ENCODE peak calls at places on chromosomes 11 and 22, in five cellular contexts. W is colonic mucosa, A is AG04450, O is body of pancreas, N is spleen. R is an unnamed sample.

GRCh38 chr11:122893131-122893530 is 10.6 kb downstream of the JHY start:
- DNase-seq in A (no peak), O (no peak), N (no peak), W (no peak), R (no peak)

GRCh38 chr11:105000167-105000566 is 22.8 kb downstream of the CASP5 start:
- DNase-seq in O (no peak), N (no peak), A (no peak), W (no peak), R (no peak)

GRCh38 chr11:1400168-1401000 is 10.7 kb downstream of the BRSK2 start:
- DNase-seq in O (no peak), A (no peak), N (no peak), W (no peak), R (no peak)

GRCh38 chr22:17638182-17638431 is 450 bp upstream of the BCL2L13 start:
- DNase-seq in A (no peak), N (peak), W (no peak), O (no peak), R (no peak)

GRCh38 chr22:21982338-21982965 is at the start of gene TOP3B:
- DNase-seq in A (peak), O (peak), W (peak), N (peak), R (peak)

GRCh38 chr11:118625976-118626375 is 18.6 kb downstream of the PHLDB1 start:
- DNase-seq in A (no peak), O (no peak), W (no peak), N (no peak), R (no peak)

GRCh38 chr22:27667121-27667843 is 134.3 kb downstream of the MN1 start:
- DNase-seq in A (no peak), W (no peak), O (no peak), N (peak), R (no peak)

GRCh38 chr11:66112640-66113098 is 42.6 kb downstream of the PACS1 start:
- DNase-seq in A (no peak), O (no peak), W (no peak), N (no peak), R (no peak)

GRCh38 chr11:33646629-33647028 is 54.0 kb downstream of the C11orf91 start:
- DNase-seq in W (no peak), A (no peak), O (no peak), N (no peak), R (no peak)

GRCh38 chr11:118401880-118402590 is 629 bp downstream of the ATP5MG start:
- DNase-seq in N (no peak), W (no peak), O (no peak), A (peak), R (peak)

GRCh38 chr11:113781682-113782081 is 2.1 kb downstream of the CLDN25 start:
- DNase-seq in A (no peak), W (no peak), O (no peak), N (no peak), R (no peak)

GRCh38 chr22:23762866-23763578 is at the start of gene C22orf15:
- DNase-seq in A (no peak), W (no peak), N (no peak), O (no peak), R (no peak)

GRCh38 chr11:3069425-3069824 is 12.2 kb upstream of the CARS1 start:
- DNase-seq in W (no peak), O (no peak), N (no peak), A (no peak), R (no peak)

GRCh38 chr11:128891410-128891861 is 280 bp downstream of the KCNJ5 start:
- DNase-seq in W (no peak), O (no peak), A (no peak), N (no peak), R (no peak)

GRCh38 chr11:58927393-58928081 is 11.8 kb upstream of the GLYATL1 start:
- DNase-seq in O (peak), N (no peak), A (peak), W (peak), R (peak)

GRCh38 chr11:59857444-59858434 is 8.5 kb downstream of the TCN1 start:
- DNase-seq in W (no peak), O (no peak), N (no peak), A (no peak), R (peak)

GRCh38 chr11:64833509-64833908 is 10.9 kb downstream of the CDC42BPG start:
- DNase-seq in W (no peak), N (no peak), O (no peak), A (no peak), R (no peak)

GRCh38 chr11:62556872-62557631 is 10.4 kb upstream of the AHNAK start:
- DNase-seq in N (no peak), A (no peak), O (no peak), W (no peak), R (peak)

GRCh38 chr11:57637626-57638004 is 12.1 kb downstream of the YPEL4 start:
- DNase-seq in O (no peak), A (no peak), W (no peak), N (no peak), R (no peak)

GRCh38 chr11:3107608-3108182 is 50.5 kb upstream of the CARS1 start:
- DNase-seq in A (no peak), W (peak), N (no peak), O (peak), R (no peak)

GRCh38 chr11:8291421-8292350 is 28.0 kb upstream of the LMO1 start:
- DNase-seq in O (peak), A (no peak), N (peak), W (no peak), R (no peak)

GRCh38 chr11:36605221-36606216 is 7.5 kb upstream of the RAG2 start:
- DNase-seq in A (no peak), N (no peak), O (no peak), W (no peak), R (no peak)

GRCh38 chr11:2951235-2952110 is 22.3 kb upstream of the PHLDA2 start:
- DNase-seq in O (no peak), A (no peak), W (no peak), N (no peak), R (no peak)

GRCh38 chr22:45240137-45240809 is 421 bp downstream of the KIAA0930 start:
- DNase-seq in A (no peak), W (peak), O (peak), N (peak), R (no peak)

GRCh38 chr11:57324154-57324885 is 432 bp downstream of the TNKS1BP1 start:
- DNase-seq in A (no peak), O (peak), W (peak), N (peak), R (no peak)

GRCh38 chr11:45569776-45570175 is 95.6 kb downstream of the CHST1 start:
- DNase-seq in O (no peak), W (no peak), A (no peak), N (no peak), R (no peak)

GRCh38 chr11:88552377-88553029 is 215.0 kb upstream of the CTSC start:
- DNase-seq in A (no peak), N (peak), W (peak), O (peak), R (peak)

GRCh38 chr11:30521297-30522071 is 64.7 kb downstream of the MPPED2 start:
- DNase-seq in N (no peak), O (no peak), A (no peak), W (no peak), R (peak)

GRCh38 chr22:28112548-28113043 is 193.5 kb upstream of the PITPNB start:
- DNase-seq in O (peak), W (no peak), A (no peak), N (no peak), R (peak)

GRCh38 chr22:30116362-30117117 is 36.3 kb downstream of the HORMAD2 start:
- DNase-seq in W (no peak), A (peak), O (no peak), N (no peak), R (peak)

GRCh38 chr11:61911124-61911700 is 6.2 kb downstream of the RAB3IL1 start:
- DNase-seq in W (no peak), N (peak), O (peak), A (no peak), R (no peak)

DNA sequence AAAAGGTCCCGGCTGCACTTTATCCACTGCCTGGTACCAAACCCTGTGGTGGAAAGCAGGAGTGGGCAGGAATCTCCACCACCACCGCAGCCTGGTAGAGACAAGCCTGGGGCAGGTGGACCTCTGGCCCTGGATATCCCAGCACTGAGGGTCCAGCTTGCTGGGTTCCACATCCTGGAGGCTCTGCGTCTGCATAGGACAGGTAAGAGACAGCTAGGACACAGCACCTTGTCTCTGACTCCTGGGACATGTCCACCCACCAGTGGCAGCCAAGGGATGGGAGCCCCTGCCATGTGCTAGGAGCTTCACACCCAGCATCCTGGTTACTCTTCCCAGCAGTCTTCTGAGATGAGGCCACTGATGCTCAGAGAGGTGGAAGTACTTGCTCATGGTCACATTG is 105.5 kb downstream of the MYO18B start:
- DNase-seq in A (no peak), O (no peak), N (no peak), W (no peak), R (no peak)
- H3K4me3 ChIP-seq in A (no peak), O (no peak), N (no peak), W (no peak), R (no peak)

GRCh38 chr22:20919718-20920117 is 2.5 kb downstream of the CRKL start:
- DNase-seq in W (no peak), O (no peak), A (no peak), N (no peak), R (no peak)

GRCh38 chr22:20916916-20917810 is at the start of gene CRKL:
- DNase-seq in O (peak), W (peak), N (peak), A (peak), R (peak)

GRCh38 chr22:20918663-20919220 is 1.5 kb downstream of the CRKL start:
- DNase-seq in O (no peak), N (peak), A (no peak), W (peak), R (no peak)

GRCh38 chr22:20922141-20922751 is 5.0 kb downstream of the CRKL start:
- DNase-seq in N (no peak), O (no peak), W (no peak), A (no peak), R (no peak)

GRCh38 chr22:20920881-20921203 is 3.6 kb downstream of the CRKL start:
- DNase-seq in A (no peak), W (no peak), N (no peak), O (no peak), R (no peak)
- H3K27ac ChIP-seq in A (no peak), W (peak), N (no peak), O (no peak), R (no peak)

GRCh38 chr11:26960265-26960664 is 33.6 kb upstream of the FIBIN start:
- DNase-seq in N (no peak), W (no peak), O (no peak), A (no peak), R (no peak)

GRCh38 chr11:26958650-26959049 is 35.3 kb upstream of the FIBIN start:
- DNase-seq in N (no peak), W (no peak), A (no peak), O (no peak), R (no peak)

GRCh38 chr11:26963764-26964163 is 30.1 kb upstream of the FIBIN start:
- DNase-seq in A (no peak), O (no peak), N (no peak), W (no peak), R (no peak)

GRCh38 chr11:26964335-26964734 is 29.6 kb upstream of the FIBIN start:
- DNase-seq in N (no peak), O (no peak), A (no peak), W (no peak), R (no peak)
- H3K4me3 ChIP-seq in N (no peak), O (no peak), A (no peak), W (no peak), R (no peak)

GRCh38 chr11:96168623-96169022 is 174.4 kb downstream of the MAML2 start:
- DNase-seq in O (no peak), N (no peak), A (peak), W (peak), R (no peak)
- H3K27ac ChIP-seq in O (peak), N (peak), A (peak), W (peak), R (peak)

DNA sequence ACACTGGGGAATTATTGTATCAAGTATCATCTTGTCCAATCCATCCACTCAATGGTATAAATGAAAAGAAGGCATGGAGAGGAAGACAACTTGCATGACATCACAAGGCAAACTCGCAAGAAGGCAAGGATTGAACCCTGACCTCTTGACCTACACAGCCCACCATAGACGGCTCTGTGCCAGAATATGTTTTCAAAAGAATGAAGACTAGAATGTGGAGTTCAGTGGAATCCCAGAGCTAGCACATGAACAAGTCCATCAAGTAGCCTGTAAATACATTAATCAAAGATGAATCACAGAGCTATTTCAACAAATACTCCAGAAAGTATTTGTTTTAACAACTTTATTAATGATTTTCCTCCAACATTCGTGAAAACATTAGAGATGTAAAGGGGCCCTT is 189.7 kb downstream of the GUCY1A2 start:
- DNase-seq in O (no peak), A (no peak), N (no peak), W (no peak), R (no peak)
- H3K4me3 ChIP-seq in O (no peak), A (no peak), N (no peak), W (no peak), R (no peak)